ENCODE peak calls at places on chromosomes 4 and X, in eight cellular contexts. N is fibroblast of mammary gland, Z is BJ, M is mucosa of descending colon, Q is HS-5, B is NCI-H1417, G is caudate nucleus, V is T-helper 2 cell. D is an unnamed sample.

GRCh38 chr4:162164881-162165528 is 1.2 kb upstream of the FSTL5 start:
- DNase-seq in N (no peak), Z (no peak), M (no peak), Q (peak), B (no peak), G (no peak), V (no peak), D (no peak)

GRCh38 chr4:85107553-85107952 is 141.1 kb upstream of the WDFY3 start:
- DNase-seq in N (no peak), Z (no peak), M (no peak), Q (no peak), B (no peak), G (no peak), V (no peak), D (no peak)

GRCh38 chrX:12115377-12115776 is 22.9 kb upstream of the FRMPD4 start:
- DNase-seq in N (no peak), Z (no peak), M (no peak), Q (no peak), B (peak), G (no peak), V (no peak), D (no peak)

GRCh38 chr4:571838-572572 is 4.1 kb downstream of the TMEM271 start:
- DNase-seq in N (no peak), Z (no peak), M (no peak), Q (no peak), B (no peak), G (no peak), V (no peak), D (no peak)

GRCh38 chr4:73446336-73446938 is 10.4 kb downstream of the AFP start:
- DNase-seq in N (peak), Z (no peak), M (peak), Q (no peak), B (peak), G (no peak), V (no peak), D (no peak)

GRCh38 chr4:37812713-37813112 is 13.8 kb upstream of the PGM2 start:
- DNase-seq in N (peak), Z (peak), M (no peak), Q (peak), B (no peak), G (no peak), V (no peak), D (no peak)

GRCh38 chrX:154363706-154364439 is 10.6 kb downstream of the FLNA start:
- DNase-seq in N (no peak), Z (no peak), M (no peak), Q (no peak), B (no peak), G (no peak), V (no peak), D (no peak)

GRCh38 chrX:118199997-118200396 is 83.4 kb upstream of the KLHL13 start:
- DNase-seq in N (no peak), Z (no peak), M (no peak), Q (no peak), B (peak), G (no peak), V (no peak), D (no peak)